ENCODE peak calls at places on chromosomes 5 and 9, in six cellular contexts. K is osteocyte, M is MM.1S, D is choroid plexus epithelial cell, O is GM20000, X is A549. V is an unnamed sample.

GRCh38 chr5:142888469-142889085 is 118.4 kb downstream of the ARHGAP26 start:
- DNase-seq in X (peak), D (peak), M (no peak), K (no peak), O (peak), V (no peak)

GRCh38 chr9:107438211-107439030 is 51.1 kb downstream of the KLF4 start:
- DNase-seq in D (no peak), K (no peak), M (no peak), O (no peak), X (no peak), V (no peak)

GRCh38 chr5:34833991-34834793 is 4.8 kb upstream of the TTC23L start:
- DNase-seq in X (no peak), M (no peak), O (no peak), D (peak), K (no peak), V (no peak)

GRCh38 chr9:129406278-129407225 is 214.3 kb downstream of the C9orf50 start:
- DNase-seq in K (no peak), M (no peak), X (peak), D (no peak), O (no peak), V (no peak)

GRCh38 chr5:9922719-9923118 is 292.6 kb upstream of the TAS2R1 start:
- DNase-seq in K (no peak), M (no peak), O (no peak), X (peak), D (no peak), V (no peak)

GRCh38 chr9:38362912-38363588 is 29.5 kb upstream of the ALDH1B1 start:
- DNase-seq in K (no peak), X (peak), M (peak), D (peak), O (peak), V (no peak)

GRCh38 chr9:105318729-105319513 is 74.5 kb downstream of the SLC44A1 start:
- DNase-seq in M (no peak), O (no peak), X (peak), K (no peak), D (no peak), V (no peak)

GRCh38 chr5:19018822-19019221 is 969.2 kb downstream of the CDH18 start:
- DNase-seq in O (no peak), K (no peak), X (no peak), D (no peak), M (peak), V (no peak)

GRCh38 chr9:31916591-31917223 is 467.7 kb upstream of the ACO1 start:
- DNase-seq in O (no peak), M (peak), X (no peak), K (no peak), D (no peak), V (no peak)

GRCh38 chr9:121156263-121156731 is 45.4 kb downstream of the RAB14 start:
- DNase-seq in M (peak), X (no peak), K (no peak), D (peak), O (peak), V (no peak)

GRCh38 chr5:56829137-56829536 is 13.8 kb downstream of the MAP3K1 start:
- DNase-seq in X (no peak), D (no peak), O (no peak), M (peak), K (no peak), V (no peak)

GRCh38 chr5:96717874-96718273 is 55.7 kb downstream of the CAST start:
- DNase-seq in O (no peak), M (no peak), X (no peak), K (no peak), D (no peak), V (no peak)

GRCh38 chr9:5582835-5583195 is 46.1 kb upstream of the RIC1 start:
- DNase-seq in M (no peak), X (no peak), O (peak), D (peak), K (no peak), V (no peak)

GRCh38 chr9:91116226-91116625 is 245.5 kb downstream of the AUH start:
- DNase-seq in X (no peak), K (no peak), M (no peak), O (no peak), D (no peak), V (no peak)

GRCh38 chr9:96510258-96510657 is 60.3 kb downstream of the HABP4 start:
- DNase-seq in D (peak), X (no peak), M (peak), K (no peak), O (no peak), V (no peak)

GRCh38 chr9:69443178-69443577 is 118.2 kb downstream of the ENTREP1 start:
- DNase-seq in M (no peak), X (no peak), D (no peak), K (no peak), O (no peak), V (no peak)

DNA sequence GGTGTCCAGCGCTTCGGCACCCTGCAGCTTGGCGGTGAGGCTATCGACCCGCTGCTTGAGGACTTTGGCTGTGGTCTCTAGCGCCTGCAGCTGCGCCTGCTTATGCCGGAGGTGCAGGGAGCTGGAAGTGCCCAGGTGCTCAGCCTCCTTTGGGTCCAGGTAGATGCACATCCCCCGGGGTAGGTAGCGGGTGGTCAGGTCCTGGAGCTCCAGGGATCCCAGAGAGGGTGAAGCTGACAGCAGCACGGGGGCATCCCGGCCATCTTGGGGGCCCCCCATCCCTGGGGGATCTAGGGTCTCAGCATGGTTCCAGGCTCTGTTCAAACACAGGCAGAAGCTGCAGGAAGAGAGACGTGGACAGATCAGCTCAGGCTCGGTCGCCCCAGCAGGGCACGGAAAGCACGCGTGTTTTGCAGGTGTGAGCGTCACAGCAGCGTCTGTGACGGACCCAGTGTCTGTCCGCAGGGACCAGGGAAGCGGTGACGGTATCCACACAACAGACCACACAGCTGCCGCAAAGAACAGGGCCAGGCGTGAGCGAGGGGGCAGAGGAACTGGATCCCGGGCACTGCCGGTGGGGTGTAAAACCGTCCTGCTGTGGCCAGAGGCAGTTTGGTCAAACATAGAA is 17.4 kb downstream of the CCDC187 start:
- DNase-seq in K (no peak), O (no peak), D (no peak), M (no peak), X (no peak), V (no peak)
- TF ChIP-seq CTCF in K (no peak), O (no peak), D (no peak), M (no peak), X (no peak), V (no peak)

GRCh38 chr5:156456857-156457256 is 129.9 kb downstream of the SGCD start:
- DNase-seq in X (no peak), M (peak), O (no peak), K (no peak), D (no peak), V (no peak)
- TF ChIP-seq CTCF in X (no peak), M (no peak), O (no peak), K (no peak), D (no peak), V (no peak)

GRCh38 chr9:80066931-80067330 is 495.2 kb downstream of the TLE4 start:
- DNase-seq in D (peak), X (no peak), M (no peak), O (no peak), K (no peak), V (no peak)
- TF ChIP-seq CTCF in D (no peak), X (no peak), M (no peak), O (no peak), K (no peak), V (no peak)

DNA sequence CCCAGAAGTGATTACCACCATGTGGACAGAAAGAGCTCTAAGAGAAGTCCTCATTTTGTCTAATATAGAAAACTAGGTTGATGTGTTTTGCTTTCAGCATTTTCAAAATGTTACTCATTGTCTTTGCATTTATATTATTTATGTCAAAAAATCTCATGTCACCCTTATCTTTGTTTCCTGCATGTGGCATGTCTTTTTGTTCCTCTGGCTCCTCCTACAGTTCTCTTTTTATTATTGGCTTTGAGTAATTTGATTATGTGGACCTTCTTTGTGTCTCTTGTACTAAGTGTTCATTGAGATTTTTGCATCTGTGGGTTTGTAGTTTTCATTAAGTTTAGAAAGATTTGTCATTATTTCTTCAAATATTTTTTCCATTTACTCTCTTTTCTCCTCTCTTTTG is 58.8 kb downstream of the GNG10 start:
- DNase-seq in M (no peak), X (no peak), D (peak), O (no peak), K (no peak), V (no peak)
- TF ChIP-seq CTCF in M (no peak), X (no peak), D (no peak), O (no peak), K (no peak), V (no peak)

GRCh38 chr9:29697011-29697410 is 2123.7 kb upstream of the C9orf72 start:
- DNase-seq in K (no peak), X (no peak), O (no peak), M (no peak), D (peak), V (no peak)

GRCh38 chr9:29691145-29691544 is 2117.9 kb upstream of the C9orf72 start:
- DNase-seq in X (no peak), D (no peak), M (no peak), K (no peak), O (no peak), V (no peak)

GRCh38 chr9:29691758-29692407 is 2118.6 kb upstream of the C9orf72 start:
- DNase-seq in O (peak), D (peak), X (peak), M (peak), K (no peak), V (no peak)
- TF ChIP-seq CTCF in O (no peak), D (peak), X (peak), M (peak), K (peak), V (peak)

GRCh38 chr9:137067860-137068538 is 2.4 kb downstream of the SAPCD2 start:
- DNase-seq in K (peak), X (peak), O (peak), M (peak), D (peak), V (no peak)
- TF ChIP-seq CTCF in K (peak), X (peak), O (peak), M (peak), D (peak), V (peak)

DNA sequence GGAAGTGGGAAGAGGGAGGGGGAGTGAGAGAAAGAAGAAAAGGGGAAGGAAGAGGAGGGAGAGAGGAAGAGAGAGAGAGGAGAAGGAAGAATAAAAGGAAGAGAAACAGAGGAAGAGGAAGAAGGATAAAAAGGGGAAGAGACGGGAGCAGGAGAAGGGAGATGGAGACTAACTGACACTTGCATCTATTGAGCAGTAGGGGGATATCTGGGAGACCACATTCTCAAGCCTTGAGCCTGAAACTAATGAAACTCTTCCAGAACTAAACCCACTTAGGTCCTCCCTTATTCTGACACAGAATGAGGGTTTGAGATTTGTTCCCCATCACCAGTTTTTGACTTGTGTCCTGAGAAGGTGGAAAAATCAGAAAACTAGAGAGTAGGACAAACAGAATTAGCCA is 533.3 kb downstream of the CDH12 start:
- DNase-seq in X (no peak), M (no peak), K (no peak), O (no peak), D (no peak), V (no peak)
- TF ChIP-seq CTCF in X (no peak), M (no peak), K (no peak), O (no peak), D (no peak), V (peak)

GRCh38 chr5:141815796-141816180 is 62.4 kb downstream of the PCDH1 start:
- DNase-seq in X (no peak), D (no peak), K (no peak), M (no peak), O (no peak), V (no peak)

GRCh38 chr5:141815051-141815795 is 63.0 kb downstream of the PCDH1 start:
- DNase-seq in M (no peak), O (no peak), X (no peak), D (no peak), K (no peak), V (no peak)

GRCh38 chr5:141816598-141817399 is 61.4 kb downstream of the PCDH1 start:
- DNase-seq in K (no peak), D (no peak), X (no peak), O (no peak), M (no peak), V (no peak)

GRCh38 chr5:141812512-141812911 is 65.7 kb downstream of the PCDH1 start:
- DNase-seq in K (no peak), M (no peak), X (no peak), O (no peak), D (no peak), V (no peak)

DNA sequence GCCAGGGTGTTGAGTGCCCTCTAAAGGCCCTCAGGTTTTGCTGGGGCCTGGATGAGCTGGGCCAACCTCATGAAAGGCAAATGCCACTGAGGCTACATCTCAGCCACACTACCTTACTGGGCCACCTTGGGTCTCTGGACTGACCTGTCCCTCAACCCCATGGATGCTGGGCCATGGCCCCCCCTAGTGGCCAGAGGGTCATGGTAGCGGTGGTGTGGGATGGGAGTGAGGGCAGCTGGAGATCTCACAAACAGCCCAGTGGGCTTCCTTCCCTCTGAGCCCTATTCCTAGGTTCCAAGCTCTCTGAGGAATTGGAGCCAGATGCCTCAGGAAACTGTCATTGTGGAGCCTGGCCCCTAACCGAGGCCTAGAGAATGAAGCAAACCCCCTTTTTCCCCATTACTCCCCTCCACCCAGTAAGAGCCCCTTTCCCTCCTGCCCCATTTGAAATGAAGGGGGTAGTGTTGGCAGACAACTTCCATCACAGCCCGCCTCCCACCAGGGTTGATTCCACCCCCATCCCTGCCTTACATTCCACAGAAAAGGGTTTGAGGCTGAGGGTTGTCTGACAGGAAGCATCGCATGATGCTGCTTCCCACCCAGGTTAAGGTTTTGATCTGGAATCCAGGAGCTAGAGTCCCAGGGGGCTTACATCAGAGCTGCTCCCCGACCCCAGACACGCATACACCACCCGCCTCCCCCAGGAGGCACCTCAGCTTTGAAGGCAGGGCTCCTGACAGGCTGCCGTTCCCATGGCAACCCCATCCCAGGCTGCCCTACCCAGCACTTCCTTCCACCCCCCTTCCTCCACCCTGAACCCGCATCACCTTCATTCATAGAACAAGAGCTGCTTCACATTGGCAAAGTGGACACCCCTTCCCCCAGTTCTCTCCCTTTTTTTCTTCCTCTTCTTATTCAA is 63.9 kb downstream of the PCDH1 start:
- DNase-seq in X (peak), D (peak), O (peak), K (no peak), M (no peak), V (no peak)
- TF ChIP-seq CTCF in X (peak), D (peak), O (peak), K (peak), M (peak), V (peak)